ENCODE peak calls at places on chromosomes 1 and 21, in five cellular contexts. X is AG04450; Q is stimulated activated CD8-positive, alpha-beta memory T cell treated with anti-CD3 and anti-CD28 coated beads, Interleukin-2, amount 100 ng/mL, for 1 hour; D is cardiac muscle cell; O is pons. P is an unnamed sample.

GRCh38 chr1:174040387-174040786 is 18.2 kb upstream of the RC3H1 start:
- DNase-seq in X (peak; percentile 72), Q (no peak), D (peak; percentile 64), O (peak; percentile 27), P (peak; percentile 60)

GRCh38 chr1:30905898-30906620 is 2.5 kb downstream of the SDC3 start:
- DNase-seq in X (no peak), Q (no peak), D (no peak), O (no peak), P (no peak)

GRCh38 chr1:187840557-187840956 is 1011.8 kb downstream of the PLA2G4A start:
- DNase-seq in X (no peak), Q (no peak), D (peak; percentile 72), O (no peak), P (no peak)

GRCh38 chr1:103256490-103256889 is 148.2 kb upstream of the COL11A1 start:
- DNase-seq in X (no peak), Q (no peak), D (no peak), O (no peak), P (no peak)

GRCh38 chr1:5986018-5986417 is 6.2 kb downstream of the NPHP4 start:
- DNase-seq in X (no peak), Q (no peak), D (no peak), O (no peak), P (no peak)

GRCh38 chr1:237042892-237043576 is 1.1 kb downstream of the RYR2 start:
- DNase-seq in X (no peak), Q (no peak), D (peak; percentile 7), O (no peak), P (no peak)

GRCh38 chr1:27864264-27864895 is 8.0 kb upstream of the THEMIS2 start:
- DNase-seq in X (no peak), Q (no peak), D (no peak), O (peak; percentile 63), P (no peak)

GRCh38 chr1:15866696-15867687 is 19.5 kb downstream of the SPEN start:
- DNase-seq in X (no peak), Q (no peak), D (peak; percentile 68), O (no peak), P (no peak)

GRCh38 chr1:67401443-67401842 is 28.8 kb downstream of the SERBP1 start:
- DNase-seq in X (no peak), Q (no peak), D (no peak), O (no peak), P (no peak)

GRCh38 chr1:101653482-101653946 is 343.2 kb downstream of the OLFM3 start:
- DNase-seq in X (no peak), Q (no peak), D (peak; percentile 20), O (no peak), P (no peak)

GRCh38 chr1:110348050-110348449 is 8.9 kb downstream of the RBM15 start:
- DNase-seq in X (no peak), Q (no peak), D (no peak), O (no peak), P (no peak)

GRCh38 chr21:34574984-34575529 is 39.9 kb downstream of the RCAN1 start:
- DNase-seq in X (no peak), Q (no peak), D (no peak), O (no peak), P (no peak)

GRCh38 chr1:236269439-236269838 is 12.3 kb downstream of the ERO1B start:
- DNase-seq in X (no peak), Q (no peak), D (no peak), O (no peak), P (no peak)

GRCh38 chr1:246705368-246705767 is 18.8 kb upstream of the SCCPDH start:
- DNase-seq in X (peak; percentile 79), Q (no peak), D (peak; percentile 82), O (no peak), P (peak; percentile 92)

GRCh38 chr1:171852273-171852672 is 11.0 kb downstream of the DNM3 start:
- DNase-seq in X (no peak), Q (no peak), D (no peak), O (no peak), P (no peak)

GRCh38 chr1:165612062-165612461 is 19.0 kb upstream of the MGST3 start:
- DNase-seq in X (no peak), Q (no peak), D (no peak), O (no peak), P (no peak)

GRCh38 chr21:42941696-42942085 is 16.3 kb upstream of the ERVH48-1 start:
- DNase-seq in X (no peak), Q (no peak), D (no peak), O (no peak), P (no peak)

GRCh38 chr21:21165063-21165645 is 166.9 kb downstream of the NCAM2 start:
- DNase-seq in X (peak; percentile 88), Q (no peak), D (peak; percentile 81), O (no peak), P (peak; percentile 34)

GRCh38 chr1:196951711-196952394 is 8.3 kb downstream of the CFHR2 start:
- DNase-seq in X (no peak), Q (no peak), D (peak; percentile 0), O (no peak), P (no peak)

GRCh38 chr1:156508205-156508954 is 7.8 kb upstream of the MEF2D start:
- DNase-seq in X (no peak), Q (no peak), D (peak; percentile 27), O (peak; percentile 63), P (no peak)

GRCh38 chr1:9767964-9768668 is 55.6 kb downstream of the CLSTN1 start:
- DNase-seq in X (no peak), Q (no peak), D (no peak), O (no peak), P (no peak)

GRCh38 chr1:24555591-24556413 is at the start of gene NCMAP:
- DNase-seq in X (no peak), Q (peak; percentile 37), D (no peak), O (no peak), P (no peak)

GRCh38 chr21:44304846-44305245 is 5.0 kb downstream of the PFKL start:
- DNase-seq in X (no peak), Q (no peak), D (peak; percentile 56), O (peak; percentile 79), P (no peak)

GRCh38 chr1:156337052-156337887 is 822 bp downstream of the CCT3 start:
- DNase-seq in X (no peak), Q (no peak), D (no peak), O (no peak), P (no peak)

P was measured in AG09309.